ENCODE peak calls at places on chromosomes 13 and 19, in four cellular contexts. I is CD8-positive, alpha-beta memory T cell; Z is body of pancreas; O is CD8-positive, alpha-beta T cell. B is an unnamed sample. For H3K4me1 and H3K36me3, the result is how much of the 10 kb centered on the place peaks cover.

GRCh38 chr19:36225219-36225892 is 10.4 kb downstream of the ZNF146 start:
- DNase-seq in O (no peak), I (no peak), Z (no peak), B (no peak)

GRCh38 chr19:33444238-33444992 is 70.9 kb downstream of the CEBPG start:
- DNase-seq in O (no peak), I (no peak), Z (no peak), B (no peak)

GRCh38 chr13:92821324-92821723 is 405.3 kb upstream of the GPC6 start:
- DNase-seq in O (no peak), I (no peak), Z (no peak), B (no peak)

GRCh38 chr13:79281335-79281734 is 124.7 kb downstream of the RBM26 start:
- DNase-seq in Z (no peak), I (no peak), O (no peak), B (no peak)

GRCh38 chr13:109666656-109667448 is 119.5 kb downstream of the IRS2 start:
- DNase-seq in I (no peak), Z (no peak), O (no peak), B (no peak)

GRCh38 chr13:34025746-34026145 is 207.8 kb downstream of the RFC3 start:
- DNase-seq in Z (no peak), O (no peak), I (no peak), B (no peak)

GRCh38 chr13:100673831-100674362 is 698 bp downstream of the TMTC4 start:
- DNase-seq in O (peak), Z (peak), I (peak), B (peak)

GRCh38 chr13:113750554-113751399 is 8.2 kb upstream of the TMEM255B start:
- DNase-seq in Z (no peak), I (no peak), O (no peak), B (no peak)

GRCh38 chr13:97263160-97263559 is 41.0 kb downstream of the MBNL2 start:
- DNase-seq in Z (no peak), I (no peak), O (no peak), B (no peak)

GRCh38 chr19:8476524-8476923 is 25.9 kb downstream of the PRAM1 start:
- DNase-seq in I (no peak), Z (no peak), O (no peak), B (no peak)

GRCh38 chr19:29843180-29844051 is 31.6 kb downstream of the CCNE1 start:
- DNase-seq in O (no peak), Z (no peak), I (peak), B (no peak)

GRCh38 chr13:73355134-73355533 is 296.3 kb downstream of the KLF5 start:
- DNase-seq in Z (no peak), I (no peak), O (no peak), B (no peak)

GRCh38 chr19:33464733-33465115 is 56.9 kb downstream of the PEPD start:
- DNase-seq in O (no peak), Z (no peak), I (no peak), B (no peak)

GRCh38 chr13:99971576-99972189 is at the start of gene ZIC5:
- DNase-seq in I (no peak), O (no peak), Z (no peak), B (no peak)

GRCh38 chr19:1862068-1862423 is 1.3 kb downstream of the KLF16 start:
- DNase-seq in O (no peak), Z (peak), I (no peak), B (peak)

GRCh38 chr19:18274303-18274775 is at the start of gene IQCN:
- DNase-seq in Z (peak), I (no peak), O (no peak), B (peak)

GRCh38 chr19:49912965-49913685 is 15.9 kb upstream of the ATF5 start:
- DNase-seq in O (no peak), Z (no peak), I (no peak), B (no peak)

GRCh38 chr13:110712849-110713641 is 455 bp upstream of the ING1 start:
- DNase-seq in O (peak), I (peak), Z (peak), B (peak)

GRCh38 chr13:45826741-45827140 is 24.8 kb downstream of the SIAH3 start:
- DNase-seq in O (no peak), Z (no peak), I (no peak), B (no peak)

GRCh38 chr13:73722120-73722519 is 412.1 kb downstream of the KLF12 start:
- DNase-seq in O (no peak), Z (no peak), I (no peak), B (peak)

GRCh38 chr13:98490866-98491265 is 86.0 kb downstream of the STK24 start:
- DNase-seq in O (no peak), I (no peak), Z (no peak), B (no peak)

GRCh38 chr13:98492335-98493034 is 84.4 kb downstream of the STK24 start:
- DNase-seq in I (no peak), Z (no peak), O (no peak), B (no peak)

GRCh38 chr13:98488736-98489135 is 88.2 kb downstream of the STK24 start:
- DNase-seq in I (no peak), O (no peak), Z (no peak), B (no peak)

GRCh38 chr13:98489446-98490194 is 87.3 kb downstream of the STK24 start:
- DNase-seq in O (no peak), I (no peak), Z (no peak), B (peak)

GRCh38 chr13:98490195-98490771 is 86.6 kb downstream of the STK24 start:
- DNase-seq in I (no peak), Z (no peak), O (no peak), B (peak)
- H3K4me1 ChIP-seq in I (under half), Z (under half), O (under half), B (under half)

GRCh38 chr19:45414468-45414867 is 8.0 kb downstream of the POLR1G start:
- DNase-seq in O (no peak), I (no peak), Z (no peak), B (no peak)
- H3K36me3 ChIP-seq in O (under half), I (under half), Z (under half), B (under half)

DNA sequence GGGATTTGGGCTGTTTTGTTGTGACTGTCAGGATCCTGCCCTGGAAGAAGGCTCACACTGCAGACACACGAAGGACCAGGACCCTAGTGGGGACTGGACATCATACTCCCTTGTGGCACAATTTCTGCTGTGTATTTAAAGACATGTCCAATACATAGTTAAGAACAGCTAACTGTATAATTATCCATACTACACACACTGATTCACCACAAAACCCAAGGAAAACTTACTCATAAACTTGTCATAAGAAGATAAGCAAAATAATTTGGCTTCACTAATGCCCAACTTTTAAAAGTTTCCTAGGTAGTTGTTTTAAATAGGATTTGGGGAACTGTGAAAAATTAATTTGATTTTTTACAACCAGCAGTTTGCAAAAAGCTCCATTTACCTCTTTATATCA is 46.1 kb downstream of the LATS2 start:
- DNase-seq in Z (no peak), O (no peak), I (no peak), B (no peak)
- H3K4me1 ChIP-seq in Z (half or more), O (under half), I (under half), B (under half)

DNA sequence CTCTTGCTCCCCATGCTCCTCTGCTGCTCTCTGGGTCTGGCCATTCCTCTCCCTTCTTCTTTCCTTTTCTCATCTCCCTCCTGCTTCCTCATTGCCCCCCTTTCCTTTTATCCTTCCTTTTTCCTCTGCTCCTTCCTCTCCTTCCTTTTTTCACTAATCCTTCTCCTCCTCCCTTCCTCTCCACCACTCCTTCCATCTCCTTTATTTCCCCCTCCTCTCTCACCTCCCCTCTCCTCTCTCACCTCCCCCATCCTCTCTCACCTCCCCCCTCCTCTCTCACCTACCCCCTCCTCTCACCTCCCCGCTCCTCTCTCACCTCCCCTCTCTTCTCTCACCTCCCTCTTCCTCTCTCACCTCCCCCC is 13.6 kb downstream of the ARHGEF1 start:
- DNase-seq in Z (no peak), O (no peak), I (no peak), B (no peak)
- H3K36me3 ChIP-seq in Z (under half), O (half or more), I (half or more), B (under half)

GRCh38 chr13:30664689-30665088 is 47.0 kb downstream of the USPL1 start:
- DNase-seq in I (no peak), Z (no peak), O (no peak), B (no peak)

GRCh38 chr13:30654430-30654829 is 36.7 kb downstream of the USPL1 start:
- DNase-seq in I (no peak), O (no peak), Z (no peak), B (peak)

GRCh38 chr13:30660796-30661195 is 43.1 kb downstream of the USPL1 start:
- DNase-seq in O (no peak), I (no peak), Z (no peak), B (no peak)

GRCh38 chr13:30656178-30656577 is 38.5 kb downstream of the USPL1 start:
- DNase-seq in I (no peak), O (no peak), Z (no peak), B (no peak)

DNA sequence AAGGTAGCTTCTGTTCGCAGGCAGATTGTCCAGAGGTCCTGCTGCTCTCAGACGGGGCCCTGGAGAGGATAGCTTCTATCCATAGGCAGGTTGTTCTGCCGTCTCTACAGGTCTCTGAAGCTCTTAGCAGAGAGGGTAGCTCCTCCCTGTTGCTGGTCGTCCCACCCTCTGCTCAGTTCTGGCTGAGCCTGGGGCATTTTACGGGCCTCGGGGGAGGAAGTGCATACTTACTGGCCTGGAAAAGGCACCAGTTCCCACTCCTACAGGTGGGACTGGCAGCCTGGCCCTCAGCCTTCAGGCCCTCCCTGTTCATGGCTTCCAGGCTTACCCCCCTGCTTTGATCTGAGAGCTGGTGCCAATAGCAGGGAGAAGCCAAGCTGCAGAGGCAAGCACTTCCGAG is 42.3 kb downstream of the USPL1 start:
- DNase-seq in O (no peak), I (no peak), Z (no peak), B (no peak)
- H3K4me1 ChIP-seq in O (under half), I (under half), Z (under half), B (under half)

GRCh38 chr19:56525214-56525860 is 13.4 kb upstream of the ZFP28 start:
- DNase-seq in Z (no peak), O (no peak), I (no peak), B (no peak)
- H3K36me3 ChIP-seq in Z (under half), O (under half), I (under half), B (under half)